ENCODE peak calls at places on chromosomes 6 and 20, in four cellular contexts. S, A, G and F are unnamed samples.

GRCh38 chr6:150320450-150320849 is 48.4 kb upstream of the IYD start:
- DNase-seq in S (no peak), A (no peak), G (no peak), F (no peak)

GRCh38 chr6:14547284-14548001 is 429.9 kb downstream of the CD83 start:
- DNase-seq in S (no peak), A (no peak), G (no peak), F (no peak)

GRCh38 chr6:98039876-98040605 is 757.0 kb upstream of the MMS22L start:
- DNase-seq in S (no peak), A (no peak), G (no peak), F (no peak)

GRCh38 chr6:163455553-163455952 is 41.0 kb downstream of the QKI start:
- DNase-seq in S (no peak), A (no peak), G (no peak), F (no peak)

GRCh38 chr6:7866531-7866930 is 44.1 kb downstream of the TXNDC5 start:
- DNase-seq in S (no peak), A (no peak), G (no peak), F (no peak)

GRCh38 chr20:10594286-10594868 is 79.4 kb downstream of the JAG1 start:
- DNase-seq in S (no peak), A (no peak), G (no peak), F (no peak)

GRCh38 chr20:38834868-38835267 is 29.4 kb downstream of the PPP1R16B start:
- DNase-seq in S (no peak), A (no peak), G (no peak), F (no peak)

GRCh38 chr6:128807577-128807976 is 75.4 kb upstream of the LAMA2 start:
- DNase-seq in S (no peak), A (no peak), G (peak; percentile 15), F (no peak)

GRCh38 chr20:40493551-40493950 is 195.5 kb downstream of the MAFB start:
- DNase-seq in S (no peak), A (no peak), G (no peak), F (no peak)

GRCh38 chr6:118768904-118769325 is 117.5 kb upstream of the CEP85L start:
- DNase-seq in S (peak; percentile 44), A (no peak), G (no peak), F (peak; percentile 40)

GRCh38 chr6:129342243-129342642 is 367.7 kb downstream of the ARHGAP18 start:
- DNase-seq in S (no peak), A (no peak), G (no peak), F (no peak)

GRCh38 chr20:56222945-56223344 is 25.6 kb upstream of the MC3R start:
- DNase-seq in S (no peak), A (no peak), G (no peak), F (no peak)

GRCh38 chr6:36968266-36968977 is 13.9 kb downstream of the PI16 start:
- DNase-seq in S (no peak), A (no peak), G (no peak), F (no peak)

GRCh38 chr20:29689411-29690225 is 1567.8 kb upstream of the DEFB115 start:
- DNase-seq in S (no peak), A (peak; percentile 20), G (no peak), F (no peak)

GRCh38 chr6:16730720-16731502 is 30.3 kb downstream of the ATXN1 start:
- DNase-seq in S (peak; percentile 26), A (no peak), G (no peak), F (no peak)

GRCh38 chr6:57262901-57263694 is 41.0 kb upstream of the RAB23 start:
- DNase-seq in S (no peak), A (no peak), G (no peak), F (no peak)

GRCh38 chr20:53003420-53003819 is 31.3 kb downstream of the TSHZ2 start:
- DNase-seq in S (no peak), A (no peak), G (no peak), F (no peak)

GRCh38 chr6:3861424-3861823 is 12.3 kb downstream of the FAM50B start:
- DNase-seq in S (no peak), A (no peak), G (no peak), F (no peak)

GRCh38 chr6:109008537-109008950 is 86.1 kb downstream of the SESN1 start:
- DNase-seq in S (peak; percentile 37), A (no peak), G (no peak), F (no peak)

GRCh38 chr6:166351715-166352285 is 9.5 kb upstream of the SFT2D1 start:
- DNase-seq in S (no peak), A (no peak), G (peak; percentile 69), F (peak; percentile 25)

GRCh38 chr20:49768204-49769124 is 44.2 kb upstream of the SLC9A8 start:
- DNase-seq in S (peak; percentile 71), A (no peak), G (peak; percentile 55), F (peak; percentile 82)